ENCODE peak calls at places on chromosomes 12 and 14, in five cellular contexts. One of them, this sample, is unnamed.

GRCh38 chr14:76919431-76919810 is 93.2 kb downstream of the LRRC74A start:
- DNase-seq in psoas muscle: no peak
- DNase-seq in CD4-positive, alpha-beta T cell: no peak
- DNase-seq in neuronal stem cell: no peak
- DNase-seq in SK-N-MC: no peak
- DNase-seq in this sample: no peak

GRCh38 chr14:75561013-75561432 is 17.4 kb upstream of the FLVCR2 start:
- DNase-seq in psoas muscle: peak; percentile 83
- DNase-seq in CD4-positive, alpha-beta T cell: peak; percentile 28
- DNase-seq in neuronal stem cell: peak; percentile 65
- DNase-seq in SK-N-MC: peak; percentile 24
- DNase-seq in this sample: peak; percentile 65

GRCh38 chr12:109912790-109913189 is 12.7 kb downstream of the TCHP start:
- DNase-seq in psoas muscle: no peak
- DNase-seq in CD4-positive, alpha-beta T cell: no peak
- DNase-seq in neuronal stem cell: no peak
- DNase-seq in SK-N-MC: no peak
- DNase-seq in this sample: no peak

GRCh38 chr14:42335918-42336317 is 729.2 kb downstream of the LRFN5 start:
- DNase-seq in psoas muscle: no peak
- DNase-seq in CD4-positive, alpha-beta T cell: no peak
- DNase-seq in neuronal stem cell: no peak
- DNase-seq in SK-N-MC: no peak
- DNase-seq in this sample: no peak

GRCh38 chr12:3077572-3078081 is 448 bp downstream of the TSPAN9 start:
- DNase-seq in psoas muscle: peak; percentile 70
- DNase-seq in CD4-positive, alpha-beta T cell: no peak
- DNase-seq in neuronal stem cell: no peak
- DNase-seq in SK-N-MC: no peak
- DNase-seq in this sample: no peak

GRCh38 chr12:120259418-120260202 is 5.9 kb downstream of the PXN start:
- DNase-seq in psoas muscle: peak; percentile 76
- DNase-seq in CD4-positive, alpha-beta T cell: no peak
- DNase-seq in neuronal stem cell: no peak
- DNase-seq in SK-N-MC: no peak
- DNase-seq in this sample: no peak

GRCh38 chr12:72179841-72180240 is 92.3 kb upstream of the TRHDE start:
- DNase-seq in psoas muscle: no peak
- DNase-seq in CD4-positive, alpha-beta T cell: no peak
- DNase-seq in neuronal stem cell: no peak
- DNase-seq in SK-N-MC: no peak
- DNase-seq in this sample: no peak

GRCh38 chr12:116559080-116559329 is 176 bp upstream of the MAP1LC3B2 start:
- DNase-seq in psoas muscle: no peak
- DNase-seq in CD4-positive, alpha-beta T cell: no peak
- DNase-seq in neuronal stem cell: no peak
- DNase-seq in SK-N-MC: no peak
- DNase-seq in this sample: no peak

GRCh38 chr14:61461808-61462275 is 140.5 kb downstream of the PRKCH start:
- DNase-seq in psoas muscle: no peak
- DNase-seq in CD4-positive, alpha-beta T cell: no peak
- DNase-seq in neuronal stem cell: peak; percentile 65
- DNase-seq in SK-N-MC: no peak
- DNase-seq in this sample: no peak

GRCh38 chr14:36654185-36655053 is 7.2 kb upstream of the PAX9 start:
- DNase-seq in psoas muscle: no peak
- DNase-seq in CD4-positive, alpha-beta T cell: no peak
- DNase-seq in neuronal stem cell: no peak
- DNase-seq in SK-N-MC: no peak
- DNase-seq in this sample: no peak

GRCh38 chr12:104565606-104566243 is 109.0 kb downstream of the CHST11 start:
- DNase-seq in psoas muscle: no peak
- DNase-seq in CD4-positive, alpha-beta T cell: no peak
- DNase-seq in neuronal stem cell: no peak
- DNase-seq in SK-N-MC: no peak
- DNase-seq in this sample: no peak

GRCh38 chr12:111692575-111693210 is 6.8 kb downstream of the ACAD10 start:
- DNase-seq in psoas muscle: no peak
- DNase-seq in CD4-positive, alpha-beta T cell: no peak
- DNase-seq in neuronal stem cell: no peak
- DNase-seq in SK-N-MC: no peak
- DNase-seq in this sample: no peak

GRCh38 chr12:114835031-114835430 is 151.1 kb upstream of the TBX3 start:
- DNase-seq in psoas muscle: no peak
- DNase-seq in CD4-positive, alpha-beta T cell: no peak
- DNase-seq in neuronal stem cell: no peak
- DNase-seq in SK-N-MC: no peak
- DNase-seq in this sample: no peak

GRCh38 chr12:4829161-4829792 is 80.4 kb upstream of the KCNA1 start:
- DNase-seq in psoas muscle: no peak
- DNase-seq in CD4-positive, alpha-beta T cell: no peak
- DNase-seq in neuronal stem cell: no peak
- DNase-seq in SK-N-MC: no peak
- DNase-seq in this sample: no peak

GRCh38 chr12:2641209-2641608 is 153.6 kb upstream of the FKBP4 start:
- DNase-seq in psoas muscle: no peak
- DNase-seq in CD4-positive, alpha-beta T cell: no peak
- DNase-seq in neuronal stem cell: no peak
- DNase-seq in SK-N-MC: no peak
- DNase-seq in this sample: no peak

GRCh38 chr12:11732023-11732422 is 82.5 kb downstream of the ETV6 start:
- DNase-seq in psoas muscle: no peak
- DNase-seq in CD4-positive, alpha-beta T cell: no peak
- DNase-seq in neuronal stem cell: no peak
- DNase-seq in SK-N-MC: no peak
- DNase-seq in this sample: no peak

DNA sequence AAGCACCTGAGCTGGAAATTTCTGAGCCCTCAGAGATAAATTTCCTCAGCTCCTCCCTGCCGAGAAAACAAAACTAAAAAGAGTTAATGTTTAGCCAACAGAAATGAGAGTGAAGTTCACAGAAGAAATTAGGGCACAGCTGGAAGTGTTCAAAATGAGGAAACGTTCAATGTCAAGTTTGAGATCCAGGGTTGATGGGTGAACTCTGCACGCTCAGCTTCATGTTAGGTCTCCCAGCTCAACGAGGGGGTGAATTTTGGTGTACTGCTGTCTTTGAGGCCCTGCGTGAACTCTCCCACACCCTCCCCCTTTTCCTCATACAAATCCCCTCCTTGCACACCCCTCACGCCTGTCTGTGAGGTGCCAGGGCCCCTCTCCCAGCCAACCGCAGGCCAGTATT is 13.3 kb upstream of the OAS3 start:
- DNase-seq in psoas muscle: no peak
- DNase-seq in CD4-positive, alpha-beta T cell: no peak
- DNase-seq in neuronal stem cell: no peak
- DNase-seq in SK-N-MC: no peak
- DNase-seq in this sample: no peak
- H3K27ac ChIP-seq in psoas muscle: no peak overlapping the region
- H3K27ac ChIP-seq in CD4-positive, alpha-beta T cell: no peak overlapping the region
- H3K27ac ChIP-seq in neuronal stem cell: no peak overlapping the region
- H3K27ac ChIP-seq in SK-N-MC: no peak overlapping the region
- H3K27ac ChIP-seq in this sample: no peak overlapping the region

GRCh38 chr14:94644102-94644535 is 31.9 kb downstream of the SERPINA3 start:
- DNase-seq in psoas muscle: no peak
- DNase-seq in CD4-positive, alpha-beta T cell: no peak
- DNase-seq in neuronal stem cell: no peak
- DNase-seq in SK-N-MC: no peak
- DNase-seq in this sample: no peak

GRCh38 chr14:94646066-94646465 is 33.9 kb downstream of the SERPINA3 start:
- DNase-seq in psoas muscle: no peak
- DNase-seq in CD4-positive, alpha-beta T cell: no peak
- DNase-seq in neuronal stem cell: no peak
- DNase-seq in SK-N-MC: no peak
- DNase-seq in this sample: no peak

GRCh38 chr14:94648801-94649200 is 36.6 kb downstream of the SERPINA3 start:
- DNase-seq in psoas muscle: no peak
- DNase-seq in CD4-positive, alpha-beta T cell: no peak
- DNase-seq in neuronal stem cell: no peak
- DNase-seq in SK-N-MC: no peak
- DNase-seq in this sample: no peak

GRCh38 chr14:94643316-94644101 is 31.3 kb downstream of the SERPINA3 start:
- DNase-seq in psoas muscle: no peak
- DNase-seq in CD4-positive, alpha-beta T cell: no peak
- DNase-seq in neuronal stem cell: no peak
- DNase-seq in SK-N-MC: no peak
- DNase-seq in this sample: no peak

DNA sequence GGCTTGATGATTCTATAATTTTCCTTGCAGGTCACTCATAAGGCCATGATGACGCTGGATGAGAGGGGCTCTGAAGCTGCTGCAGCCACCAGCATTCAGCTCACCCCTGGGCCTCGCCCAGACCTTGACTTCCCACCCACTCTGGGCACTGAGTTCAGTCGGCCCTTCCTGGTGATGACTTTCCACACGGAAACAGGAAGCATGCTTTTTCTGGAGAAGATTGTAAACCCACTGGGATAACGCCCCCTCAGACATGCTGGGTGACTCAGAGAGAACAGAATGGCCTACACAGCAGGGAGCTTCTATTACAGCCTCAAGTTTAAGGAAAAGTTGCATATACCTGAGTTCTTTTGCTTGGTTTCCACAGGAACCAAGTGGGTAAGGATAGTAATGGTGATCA is 34.3 kb downstream of the SERPINA3 start:
- DNase-seq in psoas muscle: no peak
- DNase-seq in CD4-positive, alpha-beta T cell: no peak
- DNase-seq in neuronal stem cell: no peak
- DNase-seq in SK-N-MC: no peak
- DNase-seq in this sample: no peak
- H3K27ac ChIP-seq in psoas muscle: no peak overlapping the region
- H3K27ac ChIP-seq in CD4-positive, alpha-beta T cell: no peak overlapping the region
- H3K27ac ChIP-seq in neuronal stem cell: no peak overlapping the region
- H3K27ac ChIP-seq in SK-N-MC: no peak overlapping the region
- H3K27ac ChIP-seq in this sample: no peak overlapping the region

GRCh38 chr12:105961821-105962671 is 176.7 kb downstream of the NUAK1 start:
- DNase-seq in psoas muscle: no peak
- DNase-seq in CD4-positive, alpha-beta T cell: no peak
- DNase-seq in neuronal stem cell: no peak
- DNase-seq in SK-N-MC: no peak
- DNase-seq in this sample: no peak
- H3K27ac ChIP-seq in psoas muscle: no peak overlapping the region
- H3K27ac ChIP-seq in CD4-positive, alpha-beta T cell: no peak overlapping the region
- H3K27ac ChIP-seq in neuronal stem cell: no peak overlapping the region
- H3K27ac ChIP-seq in SK-N-MC: no peak overlapping the region
- H3K27ac ChIP-seq in this sample: peak overlapping the region; percentile 67

DNA sequence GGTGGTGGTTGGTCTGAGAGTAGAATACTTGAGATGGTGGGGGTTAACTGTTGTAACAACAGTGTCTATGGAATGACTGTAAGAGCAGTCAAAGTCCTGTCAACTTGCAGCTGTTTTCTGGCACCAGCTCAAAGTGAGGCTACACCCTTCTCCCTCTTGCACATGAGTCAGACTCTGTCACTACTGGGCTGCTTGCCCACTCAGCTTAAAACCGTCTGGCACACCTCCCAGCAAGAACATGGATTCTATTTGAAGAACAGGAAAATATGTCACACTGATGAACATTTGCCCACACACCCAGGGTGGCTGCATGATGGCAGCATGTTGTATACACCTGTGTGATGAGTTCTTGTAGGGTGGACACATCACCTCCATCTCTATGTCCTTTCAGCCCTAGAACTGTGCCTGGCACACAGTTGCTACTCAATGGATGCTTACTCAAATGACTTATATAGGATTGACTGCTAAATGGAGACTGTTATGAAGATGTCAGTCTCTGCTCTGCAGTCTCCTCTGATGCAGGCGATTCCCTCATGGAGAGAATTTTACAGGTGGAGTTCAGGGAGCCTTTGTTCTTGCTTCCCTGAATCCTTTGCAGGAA is 19.3 kb upstream of the SERPINA6 start:
- DNase-seq in psoas muscle: peak; percentile 76
- DNase-seq in CD4-positive, alpha-beta T cell: no peak
- DNase-seq in neuronal stem cell: no peak
- DNase-seq in SK-N-MC: no peak
- DNase-seq in this sample: peak; percentile 99
- H3K27ac ChIP-seq in psoas muscle: no peak overlapping the region
- H3K27ac ChIP-seq in CD4-positive, alpha-beta T cell: no peak overlapping the region
- H3K27ac ChIP-seq in neuronal stem cell: no peak overlapping the region
- H3K27ac ChIP-seq in SK-N-MC: no peak overlapping the region
- H3K27ac ChIP-seq in this sample: peak overlapping the region; percentile 70

GRCh38 chr12:26032719-26033241 is 74.3 kb downstream of the RASSF8 start:
- DNase-seq in psoas muscle: no peak
- DNase-seq in CD4-positive, alpha-beta T cell: no peak
- DNase-seq in neuronal stem cell: no peak
- DNase-seq in SK-N-MC: peak; percentile 83
- DNase-seq in this sample: no peak
- H3K27ac ChIP-seq in psoas muscle: no peak overlapping the region
- H3K27ac ChIP-seq in CD4-positive, alpha-beta T cell: no peak overlapping the region
- H3K27ac ChIP-seq in neuronal stem cell: no peak overlapping the region
- H3K27ac ChIP-seq in SK-N-MC: peak overlapping the region; percentile 79
- H3K27ac ChIP-seq in this sample: no peak overlapping the region

This sample was measured in epithelial cell of prostate.